ENCODE peak calls at places on chromosomes 11 and 22, in seven cellular contexts. G, B, A, I, N, D and F are unnamed samples.

GRCh38 chr11:86047275-86047991 is 21.5 kb downstream of the PICALM start:
- DNase-seq in G (no peak), N (no peak), B (no peak), I (no peak), D (no peak), A (no peak), F (no peak)

GRCh38 chr22:19180234-19180633 is 1.7 kb upstream of the SLC25A1 start:
- DNase-seq in D (no peak), I (no peak), B (no peak), N (peak; percentile 46), G (no peak), A (no peak), F (no peak)

GRCh38 chr11:85947431-85948272 is 92.5 kb downstream of the CCDC83 start:
- DNase-seq in N (no peak), A (no peak), D (no peak), B (no peak), G (no peak), I (no peak), F (no peak)

GRCh38 chr11:5992604-5993251 is 5.9 kb upstream of the OR52L1 start:
- DNase-seq in A (no peak), I (no peak), B (no peak), G (no peak), D (peak; percentile 56), N (no peak), F (peak; percentile 34)

GRCh38 chr22:48760481-48761238 is 1067.0 kb downstream of the BRD1 start:
- DNase-seq in I (no peak), N (peak; percentile 36), G (peak; percentile 33), D (no peak), B (peak; percentile 34), A (no peak), F (no peak)

GRCh38 chr11:48244804-48245203 is at the start of gene OR4X2:
- DNase-seq in N (no peak), I (no peak), B (no peak), G (no peak), A (no peak), D (no peak), F (no peak)

GRCh38 chr11:12453243-12453642 is 75.9 kb downstream of the PARVA start:
- DNase-seq in G (no peak), B (no peak), D (no peak), I (no peak), N (peak; percentile 27), A (no peak), F (no peak)

GRCh38 chr11:14908214-14908880 is 16.3 kb upstream of the CYP2R1 start:
- DNase-seq in D (peak; percentile 45), I (peak; percentile 61), A (no peak), N (no peak), G (no peak), B (peak; percentile 40), F (peak; percentile 41)

GRCh38 chr11:118241191-118242098 is 10.7 kb downstream of the MPZL3 start:
- DNase-seq in G (no peak), D (peak; percentile 38), I (no peak), N (no peak), A (no peak), B (no peak), F (no peak)

GRCh38 chr11:26951849-26952515 is 41.9 kb upstream of the FIBIN start:
- DNase-seq in D (no peak), N (no peak), B (no peak), A (no peak), I (no peak), G (no peak), F (no peak)

GRCh38 chr22:40922484-40923303 is 28.5 kb upstream of the RBX1 start:
- DNase-seq in D (peak; percentile 26), N (no peak), I (peak; percentile 0), B (no peak), G (no peak), A (no peak), F (peak; percentile 63)

GRCh38 chr11:45798793-45799441 is 6.0 kb upstream of the SLC35C1 start:
- DNase-seq in N (no peak), D (no peak), I (no peak), A (no peak), B (no peak), G (no peak), F (no peak)

GRCh38 chr11:107999759-108000455 is 8.8 kb upstream of the CUL5 start:
- DNase-seq in G (no peak), B (no peak), D (peak; percentile 58), A (no peak), N (peak; percentile 75), I (no peak), F (peak; percentile 82)